ENCODE peak calls at places on chromosomes 6 and 20, in four cellular contexts. V is spleen, O is stomach, Z is RWPE1. G is an unnamed sample.

GRCh38 chr20:21133404-21133803 is 7.5 kb downstream of the KIZ start:
- DNase-seq in V (no peak), O (no peak), Z (no peak), G (no peak)

GRCh38 chr6:91298543-91299145 is 711.8 kb upstream of the MAP3K7 start:
- DNase-seq in Z (no peak), V (no peak), O (no peak), G (no peak)

GRCh38 chr20:22511943-22512910 is 72.1 kb downstream of the FOXA2 start:
- DNase-seq in Z (peak), V (no peak), O (peak), G (no peak)

GRCh38 chr6:166417285-166417691 is 34.5 kb upstream of the MPC1 start:
- DNase-seq in V (no peak), Z (no peak), O (no peak), G (no peak)

GRCh38 chr6:34671801-34672656 is 24.5 kb downstream of the ILRUN start:
- DNase-seq in Z (peak), V (peak), O (no peak), G (no peak)

GRCh38 chr6:5025911-5026819 is 22.3 kb upstream of the RPP40 start:
- DNase-seq in O (peak), Z (no peak), V (peak), G (no peak)

GRCh38 chr6:155066371-155066770 is 71.3 kb downstream of the TIAM2 start:
- DNase-seq in Z (no peak), O (no peak), V (no peak), G (no peak)

GRCh38 chr6:143449082-143449481 is 1.4 kb downstream of the ADAT2 start:
- DNase-seq in O (no peak), V (no peak), Z (no peak), G (no peak)

GRCh38 chr6:118810420-118811027 is 83.4 kb upstream of the ASF1A start:
- DNase-seq in O (peak), Z (no peak), V (peak), G (no peak)

GRCh38 chr20:25047766-25048165 is 10.2 kb downstream of the ACSS1 start:
- DNase-seq in O (peak), Z (no peak), V (peak), G (no peak)

GRCh38 chr20:58481541-58482021 is 33.6 kb downstream of the APCDD1L start:
- DNase-seq in V (no peak), Z (peak), O (peak), G (no peak)

GRCh38 chr20:42996141-42996540 is 193.6 kb downstream of the PTPRT start:
- DNase-seq in V (no peak), Z (no peak), O (no peak), G (no peak)

GRCh38 chr20:39040116-39040515 is 78.0 kb downstream of the DHX35 start:
- DNase-seq in Z (no peak), O (no peak), V (no peak), G (no peak)

GRCh38 chr20:19976595-19977372 is 40.4 kb upstream of the NAA20 start:
- DNase-seq in V (no peak), Z (peak), O (peak), G (no peak)

GRCh38 chr6:166679566-166679965 is 52.5 kb upstream of the RPS6KA2 start:
- DNase-seq in V (no peak), Z (no peak), O (no peak), G (no peak)

GRCh38 chr6:36769676-36770499 is 69.4 kb downstream of the CPNE5 start:
- DNase-seq in Z (no peak), O (peak), V (peak), G (no peak)

GRCh38 chr6:99416226-99416625 is 8.9 kb downstream of the PNISR start:
- DNase-seq in O (no peak), Z (no peak), V (no peak), G (no peak)

GRCh38 chr20:63372971-63373885 is 12.1 kb upstream of the CHRNA4 start:
- DNase-seq in O (no peak), V (no peak), Z (no peak), G (no peak)

GRCh38 chr6:156910011-156910334 is 132.8 kb downstream of the ARID1B start:
- DNase-seq in V (no peak), O (no peak), Z (no peak), G (no peak)

GRCh38 chr6:158560787-158561246 is 926 bp downstream of the TMEM181 start:
- DNase-seq in V (peak), Z (no peak), O (peak), G (no peak)

GRCh38 chr20:17925300-17925939 is 43.2 kb downstream of the SNX5 start:
- DNase-seq in V (no peak), Z (no peak), O (no peak), G (no peak)

GRCh38 chr6:44415424-44415823 is 27.9 kb downstream of the CDC5L start:
- DNase-seq in V (no peak), Z (no peak), O (peak), G (no peak)

GRCh38 chr6:144715344-144715743 is 430.2 kb downstream of the UTRN start:
- DNase-seq in V (no peak), O (no peak), Z (no peak), G (no peak)

GRCh38 chr6:126748141-126748540 is 370.3 kb upstream of the RSPO3 start:
- DNase-seq in O (no peak), V (no peak), Z (no peak), G (no peak)

GRCh38 chr6:158910484-158911075 is 89.4 kb downstream of the RSPH3 start:
- DNase-seq in Z (peak), V (no peak), O (peak), G (no peak)

GRCh38 chr6:116210750-116211425 is 43.0 kb downstream of the TSPYL4 start:
- DNase-seq in Z (peak), O (no peak), V (no peak), G (no peak)

GRCh38 chr6:106037060-106037459 is 49.1 kb upstream of the PRDM1 start:
- DNase-seq in O (no peak), V (no peak), Z (peak), G (no peak)

GRCh38 chr6:64715624-64716023 is 991.4 kb downstream of the EYS start:
- DNase-seq in Z (no peak), O (no peak), V (no peak), G (no peak)

GRCh38 chr20:63594043-63594561 is 20.1 kb upstream of the HELZ2 start:
- DNase-seq in V (no peak), Z (no peak), O (no peak), G (no peak)

GRCh38 chr6:34243901-34244884 is 4.6 kb downstream of the SMIM29 start:
- DNase-seq in V (peak), O (peak), Z (peak), G (no peak)

GRCh38 chr6:101016163-101016562 is 135.0 kb upstream of the ASCC3 start:
- DNase-seq in Z (no peak), O (no peak), V (no peak), G (no peak)

GRCh38 chr6:33668914-33669313 is 42.6 kb downstream of the UQCC2 start:
- DNase-seq in Z (peak), V (peak), O (peak), G (no peak)

GRCh38 chr6:108113557-108114519 is 39.3 kb upstream of the OSTM1 start:
- DNase-seq in O (no peak), V (no peak), Z (peak), G (no peak)

G was measured in amygdala.